ENCODE peak calls at places on chromosomes 5 and 9, in six cellular contexts. W, M, B, Q, Y and I are unnamed samples.

GRCh38 chr9:86741311-86742215 is 205.7 kb downstream of the GAS1 start:
- DNase-seq in B (no peak), M (no peak), Q (peak), W (peak), Y (no peak), I (no peak)

GRCh38 chr5:179184521-179185050 is 124.4 kb downstream of the ZNF354C start:
- DNase-seq in Y (no peak), Q (no peak), B (no peak), M (no peak), W (no peak), I (no peak)

GRCh38 chr5:151383011-151383410 is 35.7 kb upstream of the SLC36A2 start:
- DNase-seq in Q (no peak), W (peak), Y (no peak), B (no peak), M (no peak), I (no peak)

GRCh38 chr9:34957492-34958410 is at the start of gene PHF24:
- DNase-seq in Y (peak), B (no peak), Q (peak), W (no peak), M (no peak), I (no peak)

GRCh38 chr9:127361561-127361960 is 35.4 kb upstream of the SLC2A8 start:
- DNase-seq in B (peak), Q (no peak), M (no peak), Y (no peak), W (peak), I (no peak)

GRCh38 chr5:172858990-172859811 is 25.1 kb downstream of the ERGIC1 start:
- DNase-seq in M (no peak), W (no peak), B (no peak), Q (peak), Y (no peak), I (no peak)

GRCh38 chr5:134533115-134533815 is 7.8 kb downstream of the JADE2 start:
- DNase-seq in W (no peak), Q (peak), B (no peak), Y (no peak), M (no peak), I (no peak)

GRCh38 chr5:34555699-34556513 is 100.2 kb upstream of the RAI14 start:
- DNase-seq in W (no peak), Q (no peak), B (no peak), Y (peak), M (no peak), I (no peak)

GRCh38 chr5:156851880-156852279 is 1.8 kb downstream of the PPP1R2B start:
- DNase-seq in Y (no peak), M (no peak), B (no peak), W (no peak), Q (no peak), I (no peak)

GRCh38 chr5:76204191-76204590 is 121.0 kb downstream of the SV2C start:
- DNase-seq in B (no peak), M (no peak), Y (no peak), Q (no peak), W (no peak), I (no peak)

GRCh38 chr5:76207122-76207521 is 123.9 kb downstream of the SV2C start:
- DNase-seq in W (no peak), Y (no peak), M (no peak), B (no peak), Q (no peak), I (no peak)

GRCh38 chr5:76210946-76211345 is 127.8 kb downstream of the SV2C start:
- DNase-seq in M (no peak), Q (no peak), Y (no peak), W (no peak), B (no peak), I (no peak)

GRCh38 chr5:76204713-76205112 is 121.5 kb downstream of the SV2C start:
- DNase-seq in M (no peak), B (no peak), Q (peak), Y (peak), W (peak), I (no peak)

DNA sequence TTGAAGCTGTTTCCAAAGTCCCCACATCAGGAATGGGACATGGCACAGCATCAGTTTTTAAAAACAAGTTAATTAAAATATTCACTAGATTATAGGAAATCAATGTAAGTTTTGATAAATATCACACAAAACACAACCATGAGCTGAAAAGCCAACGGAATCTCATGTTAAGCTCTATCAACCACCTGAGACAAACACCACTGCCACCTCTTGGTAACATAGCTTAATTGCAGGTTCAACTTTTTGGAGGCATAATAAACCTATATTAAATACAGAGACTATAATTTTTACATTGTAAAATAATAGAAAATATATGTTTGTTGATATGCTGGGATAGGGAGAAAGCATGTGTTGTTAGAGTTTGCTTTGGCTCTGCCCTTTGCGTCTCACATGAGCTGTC is 126.1 kb downstream of the SV2C start:
- DNase-seq in B (no peak), Q (no peak), M (no peak), W (peak), Y (no peak), I (no peak)
- TF ChIP-seq CTCF in B (peak), Q (no peak), M (no peak), W (peak), Y (no peak), I (no peak)

DNA sequence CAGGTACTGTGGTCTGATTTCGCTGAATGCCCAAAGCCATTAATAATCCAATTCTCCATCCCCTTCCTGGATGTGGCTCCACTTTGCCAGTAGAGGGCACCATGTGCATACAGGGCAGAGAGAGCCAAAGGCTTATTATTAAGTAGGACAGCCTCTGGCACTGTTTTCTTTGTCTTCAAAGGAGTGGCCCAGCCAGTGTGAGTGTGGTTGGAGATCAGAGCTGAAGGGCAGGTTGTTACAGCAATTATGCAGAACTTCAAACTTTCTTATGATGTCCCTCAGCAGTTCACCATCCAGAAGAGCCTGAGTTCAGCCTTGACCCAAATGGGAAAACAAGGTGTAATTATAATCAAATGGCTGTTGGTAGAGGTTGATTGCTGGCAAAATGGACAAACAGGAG is 38.6 kb upstream of the CEMIP2 start:
- DNase-seq in M (no peak), Q (peak), B (no peak), Y (peak), W (peak), I (peak)
- TF ChIP-seq CTCF in M (peak), Q (peak), B (peak), Y (peak), W (peak), I (peak)

GRCh38 chr5:174020928-174021304 is 24.6 kb upstream of the NSG2 start:
- DNase-seq in B (no peak), M (no peak), Q (no peak), Y (no peak), W (no peak), I (no peak)
- TF ChIP-seq CTCF in B (no peak), M (no peak), Q (no peak), Y (no peak), W (no peak), I (no peak)

DNA sequence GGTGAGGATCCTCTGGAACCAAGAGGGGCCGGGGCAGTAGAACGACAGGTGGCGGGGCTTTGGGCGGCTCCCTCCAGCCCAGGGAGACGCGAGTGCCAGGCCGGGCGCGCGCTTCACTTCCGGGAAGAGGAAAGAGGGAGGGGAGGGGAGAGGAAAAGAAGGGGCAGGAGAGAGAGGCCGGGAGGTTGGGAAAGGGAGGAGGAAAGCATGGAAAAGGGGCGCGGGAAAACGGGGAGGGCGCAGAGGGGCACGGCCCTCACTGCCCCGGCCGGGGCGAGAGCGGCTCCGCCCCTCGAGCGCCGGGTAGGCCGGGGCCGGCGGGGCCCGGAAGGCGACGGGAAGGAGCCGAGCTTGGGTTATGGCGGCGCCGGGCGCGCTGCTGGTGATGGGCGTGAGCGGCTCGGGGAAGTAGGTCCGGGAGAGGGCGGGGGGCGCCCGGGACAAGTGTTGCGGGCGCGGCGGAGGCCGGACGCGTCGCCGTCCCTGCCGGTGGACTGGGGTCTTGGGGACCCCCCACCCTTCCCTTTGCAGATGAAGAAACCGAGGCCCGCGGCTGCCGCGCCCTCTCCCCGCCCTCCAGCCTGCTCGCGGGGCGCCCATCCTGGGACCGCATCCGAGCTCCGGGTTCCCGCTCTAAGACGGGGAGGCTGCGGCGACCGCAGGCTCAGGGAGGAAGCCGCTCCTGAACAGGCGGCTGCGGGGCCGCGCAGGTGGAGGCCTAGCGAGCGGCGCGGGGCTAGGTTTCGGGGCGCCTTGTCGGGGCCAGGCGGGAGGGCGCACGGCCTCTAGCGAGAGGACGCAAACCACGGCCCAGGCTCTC is at the start of gene IDNK:
- DNase-seq in W (peak), Y (peak), M (no peak), B (peak), Q (peak), I (no peak)
- TF ChIP-seq CTCF in W (no peak), Y (no peak), M (no peak), B (no peak), Q (no peak), I (no peak)

GRCh38 chr5:6435356-6435755 is 13.3 kb upstream of the UBE2QL1 start:
- DNase-seq in Y (peak), B (no peak), Q (no peak), W (peak), M (no peak), I (no peak)
- TF ChIP-seq CTCF in Y (peak), B (peak), Q (peak), W (no peak), M (no peak), I (peak)

GRCh38 chr5:149264432-149265069 is 7.1 kb upstream of the AFAP1L1 start:
- DNase-seq in W (peak), Y (peak), Q (no peak), M (no peak), B (no peak), I (no peak)

GRCh38 chr5:149267241-149267973 is 4.3 kb upstream of the AFAP1L1 start:
- DNase-seq in Y (no peak), W (no peak), B (no peak), Q (no peak), M (no peak), I (no peak)

GRCh38 chr5:149262315-149262714 is 9.3 kb upstream of the AFAP1L1 start:
- DNase-seq in Q (no peak), W (peak), Y (no peak), B (no peak), M (no peak), I (no peak)

GRCh38 chr5:149268928-149269557 is 2.6 kb upstream of the AFAP1L1 start:
- DNase-seq in W (peak), M (no peak), B (no peak), Q (peak), Y (no peak), I (no peak)

DNA sequence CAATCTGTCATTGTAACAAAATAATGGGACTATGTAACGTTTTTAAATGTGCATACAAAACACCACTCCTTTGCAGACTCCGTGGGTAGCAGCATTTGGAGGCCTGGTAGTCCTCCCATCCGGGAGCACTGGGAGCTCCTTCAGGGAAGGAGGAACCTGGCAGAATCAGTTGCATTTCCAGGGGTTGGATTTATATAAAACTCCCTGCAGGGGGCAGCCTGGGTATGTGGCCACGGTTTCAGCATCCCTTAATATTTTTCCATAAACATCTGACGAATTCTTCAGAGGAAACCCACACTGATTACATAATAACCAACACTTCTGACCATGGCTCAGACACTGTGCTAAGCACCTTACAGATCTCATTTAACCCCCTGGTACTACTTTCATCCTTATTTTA is 6.1 kb upstream of the AFAP1L1 start:
- DNase-seq in Y (no peak), W (peak), M (no peak), B (no peak), Q (peak), I (peak)
- TF ChIP-seq CTCF in Y (peak), W (peak), M (peak), B (peak), Q (peak), I (peak)

GRCh38 chr5:38190111-38190510 is 68.2 kb upstream of the EGFLAM start:
- DNase-seq in Q (no peak), M (no peak), Y (peak), W (no peak), B (no peak), I (no peak)
- TF ChIP-seq CTCF in Q (no peak), M (no peak), Y (no peak), W (no peak), B (no peak), I (no peak)

GRCh38 chr5:132808866-132809265 is 4.2 kb upstream of the SOWAHA start:
- DNase-seq in Q (no peak), M (no peak), B (no peak), Y (no peak), W (no peak), I (no peak)

GRCh38 chr5:132812123-132812948 is 766 bp upstream of the SOWAHA start:
- DNase-seq in M (no peak), Q (no peak), W (no peak), B (no peak), Y (no peak), I (no peak)

GRCh38 chr5:132808448-132808847 is 4.7 kb upstream of the SOWAHA start:
- DNase-seq in B (no peak), W (no peak), Y (no peak), Q (no peak), M (no peak), I (no peak)

GRCh38 chr5:132810605-132811004 is 2.5 kb upstream of the SOWAHA start:
- DNase-seq in Q (no peak), W (no peak), Y (no peak), B (no peak), M (no peak), I (no peak)

DNA sequence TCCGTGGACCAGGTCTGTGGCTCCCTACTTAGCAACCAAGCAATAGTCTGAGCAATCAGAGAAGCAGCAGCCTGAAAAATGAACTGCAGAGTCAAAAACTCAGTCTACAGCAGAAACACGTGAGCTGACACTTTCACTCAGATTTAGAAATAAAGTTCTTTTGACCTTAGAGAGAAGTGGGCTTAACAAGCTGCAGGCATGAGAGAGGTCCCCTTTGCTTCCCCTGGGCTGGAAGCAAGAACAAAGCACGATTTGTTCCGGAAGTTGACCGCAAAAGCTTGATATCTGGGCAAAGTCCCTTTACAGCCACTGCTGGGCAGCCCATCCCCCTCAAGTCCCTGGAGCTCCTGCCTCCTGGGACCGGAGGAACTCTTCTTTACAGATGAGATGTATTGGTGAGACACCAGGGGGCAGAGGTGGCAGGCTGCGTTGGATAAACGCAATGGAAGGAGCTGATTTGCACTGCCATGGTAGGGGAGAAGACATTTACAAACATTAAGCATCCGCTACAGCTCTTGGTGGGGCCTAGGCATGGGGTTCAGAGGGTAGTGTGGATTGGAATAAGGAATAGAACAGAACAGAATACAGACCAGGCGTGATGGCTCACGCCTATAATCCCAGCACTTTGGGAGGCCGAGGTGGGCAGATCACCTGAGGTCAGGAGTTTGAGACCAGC is 5.8 kb upstream of the SOWAHA start:
- DNase-seq in B (no peak), Y (peak), M (no peak), W (no peak), Q (no peak), I (no peak)
- TF ChIP-seq CTCF in B (peak), Y (peak), M (peak), W (no peak), Q (no peak), I (no peak)

GRCh38 chr9:124220551-124221451 is 36.9 kb upstream of the NEK6 start:
- DNase-seq in W (peak), B (no peak), Q (peak), Y (peak), M (no peak), I (no peak)

GRCh38 chr9:124219290-124219605 is 38.5 kb upstream of the NEK6 start:
- DNase-seq in B (no peak), W (no peak), Y (no peak), Q (no peak), M (no peak), I (no peak)

GRCh38 chr9:124217839-124218437 is 39.8 kb upstream of the NEK6 start:
- DNase-seq in B (no peak), M (no peak), Q (no peak), W (no peak), Y (no peak), I (no peak)

GRCh38 chr9:124216474-124217176 is 41.1 kb upstream of the NEK6 start:
- DNase-seq in Q (no peak), B (no peak), W (no peak), M (no peak), Y (no peak), I (no peak)

DNA sequence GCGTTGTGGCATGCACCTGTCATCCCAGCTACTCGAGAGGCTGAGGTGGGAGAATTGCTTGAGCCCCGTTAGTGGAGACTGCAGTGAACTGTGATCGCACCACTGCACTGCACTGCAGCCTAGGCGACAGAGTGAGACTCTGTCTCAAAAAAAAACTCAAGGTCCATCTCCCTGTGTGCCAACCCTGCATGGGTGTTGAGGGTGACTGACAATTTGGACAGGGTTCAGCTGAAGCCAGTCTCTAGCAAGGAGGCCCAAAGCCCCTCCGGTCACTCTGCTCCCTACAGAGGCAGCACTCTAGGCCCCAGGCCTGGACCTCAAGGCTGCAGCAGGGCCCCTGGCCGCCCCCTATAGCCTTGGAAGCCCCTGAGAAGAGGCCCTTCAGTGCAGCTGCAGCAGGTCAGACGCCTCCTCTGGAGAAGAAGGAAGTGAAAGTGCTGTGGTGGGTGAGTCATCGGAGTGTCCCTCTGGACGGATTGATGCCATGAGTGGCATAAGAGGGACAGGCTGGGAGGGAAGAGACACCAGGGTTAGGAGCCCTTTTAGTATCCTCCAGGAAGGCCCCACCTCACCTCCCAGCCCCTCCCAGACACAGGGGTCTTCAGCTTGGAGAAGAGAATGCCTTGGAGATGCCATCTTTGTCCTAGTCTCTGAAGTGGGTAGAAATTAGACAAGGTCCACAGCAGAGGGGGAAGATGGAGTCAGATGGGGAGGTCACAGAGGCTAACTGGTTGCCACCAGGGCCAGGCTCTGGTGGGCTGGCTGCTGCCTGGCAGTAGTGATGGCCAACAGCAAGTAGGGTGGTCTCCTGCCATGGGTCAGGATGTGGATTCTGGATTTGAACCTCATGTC is 39.1 kb upstream of the NEK6 start:
- DNase-seq in M (no peak), W (peak), Q (peak), B (no peak), Y (no peak), I (no peak)
- TF ChIP-seq CTCF in M (peak), W (no peak), Q (peak), B (no peak), Y (no peak), I (no peak)

GRCh38 chr9:85716031-85716877 is 25.5 kb downstream of the AGTPBP1 start:
- DNase-seq in Y (no peak), M (no peak), Q (no peak), W (peak), B (no peak), I (no peak)
- TF ChIP-seq CTCF in Y (no peak), M (no peak), Q (no peak), W (no peak), B (peak), I (no peak)